ENCODE peak calls at places on chromosome 15, in seven cellular contexts. H, R, U, N, P, A and Z are unnamed samples.

GRCh38 chr15:34085746-34086145 is 15.9 kb downstream of the EMC7 start:
- DNase-seq in H (no peak), P (no peak), N (no peak), R (peak), U (no peak), A (no peak), Z (no peak)

GRCh38 chr15:33852570-33852969 is 115.7 kb upstream of the CHRM5 start:
- DNase-seq in N (no peak), R (peak), H (no peak), U (no peak), A (no peak), P (no peak), Z (no peak)

GRCh38 chr15:25893621-25894020 is 30.5 kb upstream of the ATP10A start:
- DNase-seq in P (no peak), R (no peak), N (no peak), A (no peak), H (no peak), U (no peak), Z (no peak)

GRCh38 chr15:39621210-39621609 is 40.3 kb downstream of the THBS1 start:
- DNase-seq in H (no peak), P (no peak), U (no peak), R (peak), N (no peak), A (no peak), Z (no peak)

GRCh38 chr15:68503791-68504720 is 72.1 kb upstream of the ITGA11 start:
- DNase-seq in U (no peak), A (no peak), H (no peak), P (no peak), R (peak), N (no peak), Z (peak)

GRCh38 chr15:63729115-63729884 is 104.4 kb downstream of the HERC1 start:
- DNase-seq in R (peak), N (no peak), A (no peak), H (no peak), P (no peak), U (no peak), Z (no peak)

GRCh38 chr15:94526071-94526689 is 294.8 kb downstream of the MCTP2 start:
- DNase-seq in R (no peak), N (peak), H (no peak), U (no peak), A (peak), P (no peak), Z (no peak)

GRCh38 chr15:100525894-100526512 is 2.7 kb downstream of the CERS3 start:
- DNase-seq in P (no peak), H (no peak), U (peak), A (no peak), N (no peak), R (no peak), Z (no peak)

GRCh38 chr15:78811124-78811824 is at the start of gene ADAMTS7:
- DNase-seq in R (peak), P (no peak), U (peak), N (peak), A (peak), H (peak), Z (peak)

GRCh38 chr15:93105510-93105909 is 16.5 kb upstream of the RGMA start:
- DNase-seq in A (peak), R (no peak), U (no peak), P (no peak), H (no peak), N (no peak), Z (no peak)

GRCh38 chr15:98000249-98001203 is 40.0 kb downstream of the ARRDC4 start:
- DNase-seq in U (no peak), R (peak), H (no peak), N (no peak), A (no peak), P (no peak), Z (no peak)

GRCh38 chr15:41932101-41932500 is 38.2 kb upstream of the SPTBN5 start:
- DNase-seq in H (no peak), A (no peak), P (no peak), N (no peak), R (no peak), U (no peak), Z (no peak)

GRCh38 chr15:76169013-76169412 is 109.2 kb downstream of the TMEM266 start:
- DNase-seq in N (peak), U (no peak), P (no peak), A (no peak), H (no peak), R (peak), Z (no peak)

GRCh38 chr15:23690450-23690852 is 3.3 kb upstream of the NDN start:
- DNase-seq in P (no peak), N (peak), U (peak), A (no peak), H (no peak), R (peak), Z (peak)

GRCh38 chr15:43190178-43190577 is 5.0 kb downstream of the CCNDBP1 start:
- DNase-seq in H (no peak), A (no peak), R (peak), U (no peak), P (no peak), N (no peak), Z (no peak)

GRCh38 chr15:51334011-51334426 is 4.4 kb downstream of the CYP19A1 start:
- DNase-seq in P (no peak), R (no peak), U (no peak), H (no peak), A (no peak), N (no peak), Z (no peak)

GRCh38 chr15:91716536-91716935 is 137.0 kb upstream of the SLCO3A1 start:
- DNase-seq in R (no peak), N (no peak), P (no peak), H (no peak), U (no peak), A (no peak), Z (no peak)

GRCh38 chr15:68667800-68668625 is 89.2 kb downstream of the CORO2B start:
- DNase-seq in P (no peak), R (no peak), U (no peak), N (no peak), H (no peak), A (no peak), Z (no peak)

GRCh38 chr15:26891448-26891881 is 24.6 kb downstream of the GABRA5 start:
- DNase-seq in A (peak), H (peak), U (peak), R (peak), P (no peak), N (peak), Z (peak)

GRCh38 chr15:85837011-85837433 is 42.3 kb upstream of the KLHL25 start:
- DNase-seq in A (no peak), R (peak), P (no peak), H (no peak), U (no peak), N (no peak), Z (no peak)

GRCh38 chr15:96342143-96342466 is 11.6 kb downstream of the NR2F2 start:
- DNase-seq in N (no peak), P (no peak), H (no peak), A (no peak), R (no peak), U (no peak), Z (no peak)

GRCh38 chr15:99090938-99091337 is 13.9 kb upstream of the SYNM start:
- DNase-seq in P (no peak), A (no peak), H (no peak), U (no peak), R (no peak), N (no peak), Z (no peak)

GRCh38 chr15:96424674-96425073 is 94.2 kb downstream of the NR2F2 start:
- DNase-seq in P (no peak), R (no peak), H (no peak), U (no peak), N (no peak), A (no peak), Z (no peak)

GRCh38 chr15:91158415-91159394 is 58.6 kb downstream of the SV2B start:
- DNase-seq in A (no peak), P (no peak), R (no peak), N (no peak), U (no peak), H (no peak), Z (no peak)

GRCh38 chr15:20361091-20361490 is 180.5 kb downstream of the GOLGA6L6 start:
- DNase-seq in P (no peak), H (no peak), A (no peak), N (no peak), U (no peak), R (no peak), Z (no peak)

GRCh38 chr15:22949074-22949547 is 31.1 kb downstream of the CYFIP1 start:
- DNase-seq in R (peak), A (no peak), P (no peak), N (peak), H (no peak), U (no peak), Z (peak)

GRCh38 chr15:61319892-61320291 is 90.8 kb upstream of the RORA start:
- DNase-seq in P (no peak), H (no peak), U (no peak), N (no peak), R (no peak), A (no peak), Z (no peak)

GRCh38 chr15:71788646-71789579 is 21.4 kb upstream of the NR2E3 start:
- DNase-seq in R (no peak), N (no peak), P (no peak), A (no peak), U (no peak), H (no peak), Z (no peak)

GRCh38 chr15:39363761-39364586 is 216.9 kb upstream of the THBS1 start:
- DNase-seq in U (no peak), A (no peak), P (no peak), N (no peak), H (no peak), R (peak), Z (no peak)

GRCh38 chr15:74445816-74446763 is 12.3 kb upstream of the SEMA7A start:
- DNase-seq in U (no peak), R (no peak), N (no peak), A (no peak), H (no peak), P (no peak), Z (no peak)

GRCh38 chr15:66644815-66645345 is 57.2 kb upstream of the SMAD6 start:
- DNase-seq in U (no peak), R (peak), A (no peak), H (no peak), P (no peak), N (no peak), Z (no peak)

GRCh38 chr15:60392601-60392985 is 5.2 kb downstream of the ANXA2 start:
- DNase-seq in A (no peak), R (peak), U (no peak), N (no peak), P (no peak), H (no peak), Z (no peak)

GRCh38 chr15:87736921-87737389 is 519.6 kb downstream of the NTRK3 start:
- DNase-seq in R (no peak), P (no peak), U (no peak), A (no peak), N (no peak), H (no peak), Z (no peak)

GRCh38 chr15:43934480-43934879 is 107.7 kb downstream of the WDR76 start:
- DNase-seq in R (no peak), A (no peak), H (no peak), P (no peak), N (no peak), U (no peak), Z (no peak)

GRCh38 chr15:82999905-83000671 is 11.4 kb downstream of the C15orf40 start:
- DNase-seq in N (peak), R (peak), A (no peak), U (peak), H (peak), P (no peak), Z (no peak)

GRCh38 chr15:61084944-61085367 is 144.1 kb downstream of the RORA start:
- DNase-seq in H (no peak), A (peak), P (no peak), R (peak), N (no peak), U (no peak), Z (no peak)